ENCODE peak calls at places on chromosomes 16 and 17, in four cellular contexts. P, W, Q and M are unnamed samples.

GRCh38 chr16:56336711-56337110 is 88.6 kb downstream of the AMFR start:
- DNase-seq in P (no peak), Q (no peak), W (no peak), M (no peak)

GRCh38 chr17:31510273-31511175 is 119.0 kb downstream of the RAB11FIP4 start:
- DNase-seq in W (peak; percentile 58), Q (no peak), P (no peak), M (peak; percentile 81)

GRCh38 chr17:33200587-33200986 is 92.5 kb downstream of the ASIC2 start:
- DNase-seq in W (peak; percentile 20), Q (no peak), P (no peak), M (no peak)

GRCh38 chr17:81470270-81470943 is 42.2 kb downstream of the ACTG1 start:
- DNase-seq in Q (no peak), W (no peak), P (no peak), M (no peak)

GRCh38 chr17:8016632-8017424 is 14.4 kb downstream of the GUCY2D start:
- DNase-seq in Q (peak; percentile 83), P (peak; percentile 12), W (no peak), M (peak; percentile 44)

GRCh38 chr17:81306491-81306890 is 11.4 kb upstream of the SLC38A10 start:
- DNase-seq in W (no peak), Q (no peak), P (no peak), M (no peak)

GRCh38 chr16:73384561-73384960 is 336.6 kb upstream of the ZFHX3 start:
- DNase-seq in Q (no peak), W (no peak), P (no peak), M (no peak)

GRCh38 chr16:75096730-75097129 is 19.9 kb downstream of the LDHD start:
- DNase-seq in W (no peak), Q (no peak), P (no peak), M (no peak)

GRCh38 chr17:71546369-71546864 is 574.4 kb upstream of the SOX9 start:
- DNase-seq in W (no peak), Q (no peak), P (no peak), M (no peak)

GRCh38 chr16:4535627-4536108 is 2.9 kb downstream of the CDIP1 start:
- DNase-seq in Q (no peak), P (no peak), W (no peak), M (no peak)

GRCh38 chr16:81384006-81384405 is 60.6 kb upstream of the CMIP start:
- DNase-seq in W (peak; percentile 12), Q (no peak), P (peak; percentile 95), M (no peak)

GRCh38 chr17:7922499-7923289 is 6.6 kb upstream of the RNF227 start:
- DNase-seq in P (peak; percentile 83), W (peak; percentile 67), Q (peak; percentile 93), M (peak; percentile 89)

GRCh38 chr17:34009946-34010345 is 245.1 kb upstream of the CCL2 start:
- DNase-seq in Q (no peak), W (no peak), P (no peak), M (no peak)

GRCh38 chr16:50812046-50812445 is 70.2 kb downstream of the CYLD start:
- DNase-seq in W (no peak), Q (no peak), P (no peak), M (no peak)

GRCh38 chr17:83053779-83054451 is 25.5 kb upstream of the METRNL start:
- DNase-seq in W (no peak), Q (no peak), P (no peak), M (no peak)
- H3K27ac ChIP-seq in W (no peak overlapping the region), Q (peak overlapping the region; percentile 50), P (no peak overlapping the region), M (peak overlapping the region; percentile 1)

GRCh38 chr17:19978206-19978802 is 676 bp upstream of the AKAP10 start:
- DNase-seq in Q (no peak), P (no peak), W (no peak), M (no peak)
- TF ChIP-seq CTCF in Q (no peak), P (no peak), W (no peak), M (no peak)

DNA sequence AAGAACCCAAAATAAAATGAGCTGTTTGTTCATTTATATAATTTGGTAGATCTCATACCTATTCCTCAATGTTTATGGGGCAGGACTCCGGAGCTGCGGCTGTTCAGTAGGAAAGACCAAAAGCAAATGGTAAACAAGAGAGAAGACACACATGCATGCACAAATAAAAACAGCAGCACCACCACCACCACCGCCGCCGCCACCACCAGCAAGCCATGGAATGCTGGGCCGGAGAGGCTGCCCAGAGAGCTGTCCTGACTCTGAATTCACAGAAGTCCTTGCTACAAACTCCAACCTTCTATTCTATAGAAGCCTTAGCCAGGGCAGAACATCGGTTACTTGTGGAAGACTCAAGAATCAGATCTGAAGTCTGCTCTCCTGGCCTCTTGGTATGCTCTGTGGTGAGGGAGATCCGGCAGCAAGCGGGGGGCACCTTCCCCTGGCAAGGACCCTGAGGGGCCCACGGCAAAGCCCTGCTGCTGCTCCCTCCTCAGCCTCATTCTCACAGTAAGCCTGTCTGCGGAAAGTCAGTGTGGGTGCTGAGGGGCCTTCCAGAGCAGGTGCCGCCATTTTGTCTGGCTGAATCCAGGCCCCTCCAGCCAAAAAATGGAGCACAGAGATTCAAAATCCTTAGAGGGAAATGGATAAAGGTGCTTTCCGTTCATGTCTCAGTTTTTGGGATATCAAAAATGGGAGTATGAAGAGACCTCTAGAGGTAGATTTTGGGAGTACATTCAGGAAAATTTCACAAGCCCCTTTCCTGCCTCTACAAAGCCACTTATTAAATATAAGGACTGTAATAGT is 6.4 kb upstream of the FOXJ1 start:
- DNase-seq in W (peak; percentile 26), Q (no peak), P (peak; percentile 27), M (peak; percentile 41)
- H3K27ac ChIP-seq in W (no peak overlapping the region), Q (no peak overlapping the region), P (no peak overlapping the region), M (no peak overlapping the region)

DNA sequence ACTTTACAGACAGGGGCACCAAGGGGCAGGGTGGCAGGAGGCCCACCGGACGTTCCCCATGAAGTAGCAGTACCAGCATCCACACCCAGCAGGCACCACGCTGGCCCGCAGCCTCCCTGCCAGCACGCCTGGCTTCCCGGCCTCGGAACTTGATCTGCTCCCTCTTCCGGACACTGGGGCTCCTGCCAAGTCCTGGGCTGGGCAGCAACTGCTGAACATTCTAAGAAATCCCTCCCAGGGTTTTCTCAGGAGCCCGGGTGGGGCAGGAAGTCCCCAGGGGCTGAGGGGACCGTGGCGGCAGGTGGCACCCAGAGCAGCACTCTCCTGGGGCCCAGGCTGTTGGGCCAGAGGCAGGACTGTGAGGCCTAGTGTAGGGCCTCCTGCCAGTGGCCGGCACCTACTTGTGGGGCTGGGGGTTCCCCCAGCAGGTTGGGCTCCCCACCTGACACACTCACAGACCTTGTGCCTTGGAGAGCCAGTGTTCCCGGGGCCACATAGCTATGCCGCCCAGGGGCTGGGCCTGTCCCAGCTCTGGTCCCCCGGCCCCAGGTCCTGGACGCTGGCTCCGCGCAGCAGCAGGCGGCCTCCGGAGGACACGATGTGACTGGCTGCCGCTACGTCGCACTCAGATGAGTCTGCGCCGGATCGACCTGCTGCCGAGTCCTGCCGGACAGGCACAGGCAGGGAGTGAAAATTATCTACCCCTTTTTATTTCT is 86.2 kb upstream of the CBX4 start:
- DNase-seq in P (no peak), W (peak; percentile 25), Q (no peak), M (peak; percentile 57)
- TF ChIP-seq CTCF in P (no peak), W (peak; percentile 5), Q (no peak), M (no peak)

GRCh38 chr16:66899945-66900688 is 18.6 kb downstream of the CDH16 start:
- DNase-seq in Q (no peak), W (peak; percentile 79), P (peak; percentile 74), M (no peak)
- H3K27ac ChIP-seq in Q (peak overlapping the region; percentile 1), W (peak overlapping the region; percentile 95), P (no peak overlapping the region), M (peak overlapping the region; percentile 37)

DNA sequence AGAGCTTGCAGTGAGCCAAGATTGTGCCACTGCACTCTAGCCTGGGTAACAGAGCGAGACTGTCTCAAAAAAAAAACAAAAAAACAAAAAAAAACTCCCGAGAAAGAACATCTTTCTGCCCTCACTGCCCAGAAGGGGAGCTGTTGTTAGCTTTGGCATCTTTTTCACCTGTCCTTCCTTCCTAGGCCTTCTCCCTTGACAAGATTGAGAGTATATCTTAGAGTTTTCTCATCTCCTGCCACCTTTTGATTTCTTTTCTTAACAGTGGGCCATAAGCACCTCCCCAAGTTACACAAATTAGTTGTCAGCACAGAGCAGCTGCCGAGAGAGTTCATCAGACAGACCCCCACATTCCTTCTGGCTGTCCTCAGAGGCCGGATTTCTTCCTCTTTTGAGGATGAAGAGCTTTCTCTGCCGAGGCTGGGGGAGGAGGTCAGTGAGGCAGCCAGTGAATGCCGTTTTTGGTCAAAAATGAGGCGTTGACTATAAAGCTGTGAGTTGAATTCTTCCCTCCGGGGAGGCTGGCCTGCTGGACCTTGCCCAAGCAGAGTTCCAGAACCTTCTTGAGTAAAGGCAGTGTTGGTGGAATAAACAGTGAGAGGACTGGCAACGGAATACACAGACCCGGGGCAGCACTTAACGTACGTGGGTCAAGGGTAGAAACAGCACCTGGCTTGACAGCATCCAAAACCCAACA is 127.0 kb downstream of the ABCC6 start:
- DNase-seq in P (no peak), W (peak; percentile 82), Q (no peak), M (no peak)
- TF ChIP-seq CTCF in P (no peak), W (peak; percentile 44), Q (no peak), M (no peak)

GRCh38 chr17:45086346-45086745 is 25.2 kb downstream of the NMT1 start:
- DNase-seq in P (no peak), Q (no peak), W (no peak), M (no peak)

GRCh38 chr17:45088741-45089140 is 27.6 kb downstream of the NMT1 start:
- DNase-seq in Q (no peak), P (no peak), W (no peak), M (no peak)

GRCh38 chr17:45086865-45087495 is 25.9 kb downstream of the NMT1 start:
- DNase-seq in Q (no peak), P (no peak), W (no peak), M (peak; percentile 16)

GRCh38 chr17:45087496-45087975 is 26.4 kb downstream of the NMT1 start:
- DNase-seq in W (peak; percentile 62), P (no peak), Q (no peak), M (no peak)

GRCh38 chr17:45087978-45088377 is 26.9 kb downstream of the NMT1 start:
- DNase-seq in W (no peak), P (no peak), Q (no peak), M (no peak)
- H3K27ac ChIP-seq in W (peak overlapping the region; percentile 85), P (no peak overlapping the region), Q (peak overlapping the region; percentile 45), M (no peak overlapping the region)

DNA sequence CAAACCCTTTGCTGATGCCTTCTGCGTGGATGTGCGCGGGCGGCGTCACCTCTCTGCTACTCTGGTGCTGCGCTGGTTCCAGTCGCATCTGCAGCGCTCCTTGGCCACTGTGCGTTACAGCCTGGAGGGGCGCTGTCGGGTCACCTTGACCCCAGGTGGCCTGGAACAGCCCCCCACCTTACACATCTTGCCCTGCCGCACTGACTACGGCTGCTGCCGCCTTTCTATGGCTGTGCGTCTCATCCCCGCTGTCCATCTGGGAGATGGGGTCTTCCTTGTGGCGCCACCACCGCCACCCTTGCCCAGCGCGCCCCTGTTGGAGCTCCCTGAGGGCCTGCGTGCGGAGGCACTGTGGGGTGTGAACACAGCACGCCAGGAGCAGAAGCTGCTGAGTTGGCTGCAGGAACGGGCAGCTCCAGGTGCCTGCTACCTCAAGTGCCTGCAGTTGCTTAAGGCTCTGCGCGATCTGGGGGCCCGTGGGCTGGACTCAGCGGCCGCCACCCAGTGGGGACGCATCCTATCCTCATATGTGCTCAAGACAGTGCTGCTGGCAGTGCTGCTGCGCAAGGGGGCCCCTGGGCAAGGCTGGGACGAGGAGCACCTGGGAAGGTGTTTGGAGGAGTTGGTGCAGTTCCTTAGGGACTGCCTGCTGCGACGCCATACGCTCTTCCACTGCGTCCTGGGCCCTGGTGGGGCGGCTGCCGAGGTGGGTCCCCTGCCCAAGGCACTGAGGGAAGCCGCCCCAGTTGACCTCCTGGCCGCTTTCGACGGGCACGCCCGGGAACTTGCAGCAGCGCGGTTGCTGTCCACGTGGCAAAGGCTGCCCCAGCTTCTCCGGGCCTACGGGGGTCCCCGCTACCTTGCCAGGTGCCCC is 1.6 kb downstream of the ITPRIPL2 start:
- DNase-seq in W (no peak), P (no peak), Q (no peak), M (no peak)
- TF ChIP-seq CTCF in W (peak; percentile 35), P (peak; percentile 30), Q (no peak), M (no peak)

GRCh38 chr17:78888911-78889496 is 14.0 kb downstream of the CEP295NL start:
- DNase-seq in W (no peak), P (no peak), Q (no peak), M (no peak)
- H3K27ac ChIP-seq in W (no peak overlapping the region), P (no peak overlapping the region), Q (no peak overlapping the region), M (peak overlapping the region; percentile 98)

GRCh38 chr17:63442549-63443035 is 3.5 kb downstream of the CYB561 start:
- DNase-seq in Q (no peak), P (no peak), W (no peak), M (no peak)
- TF ChIP-seq CTCF in Q (no peak), P (no peak), W (peak; percentile 25), M (no peak)